ENCODE peak calls at places on chromosomes 2 and 18, in four cellular contexts. Y, D, X and B are unnamed samples.
A peak's percentile ranks its signal among the peaks of the same experiment; 100 is the strongest.

GRCh38 chr2:20224716-20225293 is at the start of gene SDC1:
- DNase-seq in X (peak; percentile 44), Y (peak; percentile 84), D (peak; percentile 55), B (no peak)

GRCh38 chr18:23619388-23619873 is 33.1 kb upstream of the NPC1 start:
- DNase-seq in X (peak; percentile 10), D (peak; percentile 6), Y (peak; percentile 71), B (no peak)

GRCh38 chr2:56464066-56464465 is 280.3 kb downstream of the CCDC85A start:
- DNase-seq in Y (no peak), D (no peak), X (no peak), B (no peak)

GRCh38 chr2:16038586-16038985 is 98.2 kb downstream of the MYCN start:
- DNase-seq in X (no peak), Y (no peak), D (no peak), B (no peak)

GRCh38 chr2:67070826-67071225 is 326.3 kb upstream of the ETAA1 start:
- DNase-seq in D (no peak), X (no peak), Y (no peak), B (no peak)

GRCh38 chr2:224126459-224126858 is 87.4 kb upstream of the SERPINE2 start:
- DNase-seq in X (no peak), Y (no peak), D (no peak), B (no peak)

GRCh38 chr2:3289971-3290370 is 87.6 kb downstream of the EIPR1 start:
- DNase-seq in X (no peak), D (no peak), Y (no peak), B (peak; percentile 10)

GRCh38 chr18:51614967-51615571 is 417.6 kb upstream of the MEX3C start:
- DNase-seq in Y (no peak), X (no peak), D (no peak), B (no peak)

GRCh38 chr2:74759991-74760390 is 73.9 kb upstream of the HK2 start:
- DNase-seq in X (no peak), D (no peak), Y (no peak), B (no peak)

GRCh38 chr2:240600451-240600961 is 14.0 kb downstream of the CAPN10 start:
- DNase-seq in X (no peak), Y (peak; percentile 58), D (no peak), B (no peak)

GRCh38 chr2:212709287-212709686 is 170.7 kb upstream of the ERBB4 start:
- DNase-seq in X (no peak), Y (no peak), D (peak; percentile 12), B (no peak)

GRCh38 chr2:131056204-131056975 is 36.9 kb downstream of the FAM168B start:
- DNase-seq in D (no peak), Y (no peak), X (no peak), B (no peak)

GRCh38 chr2:131052741-131053263 is 40.5 kb downstream of the FAM168B start:
- DNase-seq in D (no peak), Y (no peak), X (no peak), B (no peak)

GRCh38 chr2:131054488-131054887 is 38.8 kb downstream of the FAM168B start:
- DNase-seq in D (no peak), X (no peak), Y (no peak), B (no peak)

GRCh38 chr2:131058214-131058613 is 35.0 kb downstream of the FAM168B start:
- DNase-seq in X (no peak), D (no peak), Y (no peak), B (no peak)

GRCh38 chr2:131055169-131056065 is 37.8 kb downstream of the FAM168B start:
- DNase-seq in D (no peak), X (no peak), Y (no peak), B (no peak)
- H3K27ac ChIP-seq in D (no peak overlapping the region), X (peak overlapping the region; percentile 51), Y (no peak overlapping the region), B (no peak overlapping the region)

GRCh38 chr18:5158587-5158986 is 38.5 kb downstream of the AKAIN1 start:
- DNase-seq in Y (no peak), X (no peak), D (no peak), B (no peak)

GRCh38 chr18:5155180-5155906 is 41.7 kb downstream of the AKAIN1 start:
- DNase-seq in D (no peak), X (no peak), Y (no peak), B (no peak)

GRCh38 chr18:5158171-5158570 is 38.9 kb downstream of the AKAIN1 start:
- DNase-seq in Y (no peak), D (no peak), X (no peak), B (no peak)

GRCh38 chr18:5159080-5159479 is 38.0 kb downstream of the AKAIN1 start:
- DNase-seq in Y (no peak), X (no peak), D (no peak), B (no peak)

GRCh38 chr18:5155907-5156287 is 41.2 kb downstream of the AKAIN1 start:
- DNase-seq in D (no peak), X (no peak), Y (no peak), B (no peak)
- H3K4me3 ChIP-seq in D (no peak overlapping the region), X (no peak overlapping the region), Y (no peak overlapping the region), B (no peak overlapping the region)

GRCh38 chr2:201520201-201520600 is 68.7 kb downstream of the STRADB start:
- DNase-seq in D (no peak), X (no peak), Y (no peak), B (no peak)

GRCh38 chr2:201522965-201523364 is 71.4 kb downstream of the STRADB start:
- DNase-seq in D (no peak), X (no peak), Y (no peak), B (no peak)

GRCh38 chr2:201523506-201523905 is 72.0 kb downstream of the STRADB start:
- DNase-seq in Y (no peak), X (no peak), D (no peak), B (no peak)
- H3K9me3 ChIP-seq in Y (no peaks in the 10 kb centered on the region), X (no peaks in the 10 kb centered on the region), D (peaks cover 4% of the 10 kb centered on the region), B (peaks cover 20% of the 10 kb centered on the region)

GRCh38 chr18:44741070-44741469 is 60.4 kb downstream of the SETBP1 start:
- DNase-seq in X (no peak), Y (no peak), D (no peak), B (no peak)

GRCh38 chr18:44741551-44741950 is 60.9 kb downstream of the SETBP1 start:
- DNase-seq in Y (no peak), X (no peak), D (no peak), B (no peak)

GRCh38 chr18:44742741-44743311 is 62.1 kb downstream of the SETBP1 start:
- DNase-seq in X (peak; percentile 83), D (no peak), Y (no peak), B (peak; percentile 66)

GRCh38 chr18:44743626-44744025 is 62.9 kb downstream of the SETBP1 start:
- DNase-seq in X (no peak), Y (no peak), D (no peak), B (no peak)

GRCh38 chr18:44742126-44742525 is 61.4 kb downstream of the SETBP1 start:
- DNase-seq in D (no peak), X (no peak), Y (no peak), B (no peak)
- H3K27ac ChIP-seq in D (no peak overlapping the region), X (no peak overlapping the region), Y (peak overlapping the region; percentile 36), B (no peak overlapping the region)

DNA sequence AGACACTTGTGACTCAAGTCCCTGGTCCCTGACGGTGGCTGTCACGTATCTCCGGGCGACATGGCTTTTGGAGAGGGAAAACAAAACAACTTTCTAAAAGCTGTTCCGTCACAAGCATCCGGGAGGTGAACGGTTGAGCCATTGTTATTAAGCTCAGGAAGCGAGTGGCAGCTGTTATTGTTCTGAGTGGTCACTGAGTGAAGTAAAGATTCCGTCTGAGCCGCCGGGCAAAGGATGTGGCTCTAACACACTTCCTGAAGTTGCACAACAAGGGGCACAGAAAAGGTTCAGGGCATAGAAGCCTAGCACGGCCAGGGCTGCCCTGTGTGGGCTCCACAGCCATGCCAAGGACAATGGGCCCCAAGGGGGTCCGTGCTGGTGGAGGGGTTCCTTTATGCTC is 24.3 kb downstream of the INPP5D start:
- DNase-seq in D (no peak), X (no peak), Y (peak; percentile 69), B (peak; percentile 75)
- H3K4me3 ChIP-seq in D (no peak overlapping the region), X (no peak overlapping the region), Y (no peak overlapping the region), B (no peak overlapping the region)

DNA sequence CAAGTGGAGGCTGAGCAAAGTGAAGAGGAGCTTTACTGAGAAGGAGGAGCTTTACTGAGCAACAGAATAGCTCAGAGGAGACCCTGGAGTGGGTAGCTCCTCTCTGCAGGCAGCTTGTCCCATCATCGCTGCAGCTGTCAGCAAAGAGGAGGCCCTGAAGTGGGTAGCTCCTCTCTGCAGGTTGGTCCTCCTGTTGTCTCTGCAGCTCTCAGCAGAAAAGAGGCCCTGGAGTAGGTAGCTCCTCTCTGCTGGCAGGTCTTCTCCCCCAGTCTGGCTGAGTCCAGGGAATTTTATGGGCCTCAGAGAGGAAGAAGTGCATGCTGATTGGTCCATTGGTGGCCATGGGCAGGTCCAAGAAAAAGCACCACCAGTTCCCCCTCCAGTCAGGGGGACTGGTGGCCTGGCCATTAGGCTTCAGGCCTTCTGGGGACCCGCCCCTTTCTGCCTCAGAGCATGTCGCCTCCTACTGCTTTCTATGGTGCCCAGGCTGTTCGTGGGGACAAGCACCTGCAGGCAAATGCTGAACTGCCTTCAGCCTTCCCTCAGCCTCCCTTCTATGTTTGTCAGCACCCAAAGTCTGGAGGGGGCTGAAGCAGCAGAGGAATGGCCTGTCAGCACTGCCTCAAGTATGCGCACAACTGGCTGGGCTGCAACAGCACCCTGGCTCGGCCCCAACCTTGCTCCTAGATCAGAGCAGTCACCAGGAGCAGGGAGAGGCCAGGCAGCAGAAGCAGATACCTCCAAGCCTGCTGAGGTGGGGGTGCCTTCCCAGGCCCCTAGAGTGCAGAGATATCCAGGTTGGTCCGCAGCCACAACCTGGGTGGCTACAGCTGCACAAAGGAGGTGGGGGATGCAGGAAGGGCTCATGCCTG is 5.9 kb downstream of the ZSCAN30 start:
- DNase-seq in D (no peak), X (no peak), Y (no peak), B (no peak)
- H3K9me3 ChIP-seq in D (peaks cover 23% of the 10 kb centered on the region), X (no peaks in the 10 kb centered on the region), Y (no peaks in the 10 kb centered on the region), B (peaks cover under 1% of the 10 kb centered on the region)

DNA sequence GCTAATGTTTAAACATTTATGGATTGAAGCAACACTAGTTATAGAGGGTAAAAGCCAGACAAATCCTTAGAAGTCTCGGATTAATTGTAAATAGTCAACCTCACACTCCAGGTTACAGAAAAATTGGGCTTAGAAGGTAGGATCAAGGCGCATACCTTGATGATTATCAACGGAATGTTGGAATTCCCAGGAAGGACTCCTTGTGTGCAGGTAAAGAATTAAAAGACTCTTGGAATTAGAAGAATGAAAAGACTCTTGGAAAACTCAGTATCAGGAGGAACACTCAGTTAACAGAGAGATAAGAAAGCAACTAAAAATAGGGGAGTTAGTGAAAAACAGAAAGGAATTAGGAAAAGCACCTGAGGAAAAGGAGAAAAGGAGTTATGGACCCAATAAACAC is 29.3 kb upstream of the EPHA4 start:
- DNase-seq in X (no peak), Y (no peak), D (no peak), B (no peak)
- H3K27ac ChIP-seq in X (no peak overlapping the region), Y (no peak overlapping the region), D (no peak overlapping the region), B (no peak overlapping the region)

GRCh38 chr2:77190721-77191346 is 331.3 kb downstream of the LRRTM4 start:
- DNase-seq in D (no peak), Y (no peak), X (no peak), B (no peak)
- H3K4me3 ChIP-seq in D (no peak overlapping the region), Y (no peak overlapping the region), X (no peak overlapping the region), B (no peak overlapping the region)

GRCh38 chr2:140288726-140289125 is 1508.5 kb upstream of the NXPH2 start:
- DNase-seq in Y (no peak), D (no peak), X (no peak), B (no peak)

GRCh38 chr2:140288213-140288612 is 1508.0 kb upstream of the NXPH2 start:
- DNase-seq in Y (no peak), X (no peak), D (no peak), B (no peak)

DNA sequence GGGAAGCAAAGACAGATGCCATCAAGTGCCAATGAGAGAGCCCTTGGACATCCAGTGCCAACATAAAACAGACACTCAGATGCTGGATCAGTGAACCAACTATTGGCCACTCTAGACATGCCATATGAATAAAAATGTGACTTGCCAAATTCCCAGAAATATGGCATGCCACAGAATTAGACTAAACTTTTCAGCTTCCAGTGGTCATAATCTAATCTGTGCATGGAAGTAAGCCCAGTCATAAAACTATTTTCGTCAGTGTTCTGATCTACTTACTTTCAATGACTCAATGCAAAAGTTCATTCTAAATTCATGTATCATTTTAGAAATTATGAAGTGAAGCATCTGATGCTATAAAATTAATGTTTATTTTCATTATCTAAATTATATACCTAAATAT is 1506.2 kb upstream of the NXPH2 start:
- DNase-seq in Y (no peak), D (no peak), X (no peak), B (no peak)
- H3K9me3 ChIP-seq in Y (no peaks in the 10 kb centered on the region), D (no peaks in the 10 kb centered on the region), X (no peaks in the 10 kb centered on the region), B (no peaks in the 10 kb centered on the region)